ENCODE peak calls at places on chromosomes 6 and 20, in five cellular contexts. One of them, this sample, is unnamed.

GRCh38 chr6:447381-448165 is 56.0 kb downstream of the IRF4 start:
- DNase-seq in epithelial cell of esophagus: no peak
- DNase-seq in fibroblast of pulmonary artery: no peak
- DNase-seq in amygdala: no peak
- DNase-seq in stimulated activated naive CD4-positive, alpha-beta T cell: no peak
- DNase-seq in this sample: no peak

GRCh38 chr20:14553774-14554524 is 216.5 kb upstream of the FLRT3 start:
- DNase-seq in stimulated activated naive CD4-positive, alpha-beta T cell: no peak
- DNase-seq in epithelial cell of esophagus: no peak
- DNase-seq in fibroblast of pulmonary artery: peak
- DNase-seq in amygdala: no peak
- DNase-seq in this sample: no peak

GRCh38 chr6:89087881-89088280 is 7.3 kb downstream of the PNRC1 start:
- DNase-seq in fibroblast of pulmonary artery: peak
- DNase-seq in stimulated activated naive CD4-positive, alpha-beta T cell: no peak
- DNase-seq in epithelial cell of esophagus: no peak
- DNase-seq in amygdala: no peak
- DNase-seq in this sample: no peak

GRCh38 chr20:12177657-12178293 is 260.1 kb downstream of the BTBD3 start:
- DNase-seq in amygdala: no peak
- DNase-seq in fibroblast of pulmonary artery: no peak
- DNase-seq in epithelial cell of esophagus: no peak
- DNase-seq in stimulated activated naive CD4-positive, alpha-beta T cell: no peak
- DNase-seq in this sample: no peak

GRCh38 chr6:113329942-113330897 is 526.9 kb upstream of the MARCKS start:
- DNase-seq in fibroblast of pulmonary artery: no peak
- DNase-seq in amygdala: no peak
- DNase-seq in epithelial cell of esophagus: no peak
- DNase-seq in stimulated activated naive CD4-positive, alpha-beta T cell: no peak
- DNase-seq in this sample: no peak

GRCh38 chr6:90127589-90127988 is 169.1 kb downstream of the BACH2 start:
- DNase-seq in fibroblast of pulmonary artery: no peak
- DNase-seq in stimulated activated naive CD4-positive, alpha-beta T cell: no peak
- DNase-seq in amygdala: no peak
- DNase-seq in epithelial cell of esophagus: no peak
- DNase-seq in this sample: no peak

GRCh38 chr6:151493495-151494234 is at the start of gene CCDC170:
- DNase-seq in epithelial cell of esophagus: no peak
- DNase-seq in fibroblast of pulmonary artery: no peak
- DNase-seq in amygdala: no peak
- DNase-seq in stimulated activated naive CD4-positive, alpha-beta T cell: no peak
- DNase-seq in this sample: peak

GRCh38 chr6:38262609-38263008 is 377.1 kb downstream of the BTBD9 start:
- DNase-seq in stimulated activated naive CD4-positive, alpha-beta T cell: no peak
- DNase-seq in epithelial cell of esophagus: peak
- DNase-seq in amygdala: no peak
- DNase-seq in fibroblast of pulmonary artery: no peak
- DNase-seq in this sample: no peak

GRCh38 chr6:43744490-43744889 is 25.5 kb upstream of the VEGFA start:
- DNase-seq in stimulated activated naive CD4-positive, alpha-beta T cell: no peak
- DNase-seq in epithelial cell of esophagus: no peak
- DNase-seq in amygdala: no peak
- DNase-seq in fibroblast of pulmonary artery: no peak
- DNase-seq in this sample: peak

GRCh38 chr6:54719633-54720032 is 126.9 kb upstream of the FAM83B start:
- DNase-seq in stimulated activated naive CD4-positive, alpha-beta T cell: no peak
- DNase-seq in epithelial cell of esophagus: no peak
- DNase-seq in amygdala: no peak
- DNase-seq in fibroblast of pulmonary artery: no peak
- DNase-seq in this sample: no peak

GRCh38 chr6:44265003-44265842 is at the start of gene NFKBIE:
- DNase-seq in stimulated activated naive CD4-positive, alpha-beta T cell: peak
- DNase-seq in epithelial cell of esophagus: peak
- DNase-seq in fibroblast of pulmonary artery: peak
- DNase-seq in amygdala: peak
- DNase-seq in this sample: peak

GRCh38 chr6:156779206-156780116 is 2.3 kb downstream of the ARID1B start:
- DNase-seq in stimulated activated naive CD4-positive, alpha-beta T cell: peak
- DNase-seq in epithelial cell of esophagus: peak
- DNase-seq in fibroblast of pulmonary artery: no peak
- DNase-seq in amygdala: no peak
- DNase-seq in this sample: peak

GRCh38 chr20:63847374-63848002 is 13.8 kb upstream of the ABHD16B start:
- DNase-seq in fibroblast of pulmonary artery: no peak
- DNase-seq in epithelial cell of esophagus: no peak
- DNase-seq in stimulated activated naive CD4-positive, alpha-beta T cell: no peak
- DNase-seq in amygdala: no peak
- DNase-seq in this sample: peak

GRCh38 chr6:28597217-28597835 is 71.6 kb downstream of the GPX5 start:
- DNase-seq in amygdala: no peak
- DNase-seq in epithelial cell of esophagus: peak
- DNase-seq in stimulated activated naive CD4-positive, alpha-beta T cell: peak
- DNase-seq in fibroblast of pulmonary artery: peak
- DNase-seq in this sample: peak

GRCh38 chr20:46568570-46569129 is 18.2 kb upstream of the OCSTAMP start:
- DNase-seq in amygdala: peak
- DNase-seq in epithelial cell of esophagus: peak
- DNase-seq in stimulated activated naive CD4-positive, alpha-beta T cell: no peak
- DNase-seq in fibroblast of pulmonary artery: peak
- DNase-seq in this sample: no peak

GRCh38 chr20:60053813-60054190 is 95.6 kb downstream of the CDH26 start:
- DNase-seq in stimulated activated naive CD4-positive, alpha-beta T cell: no peak
- DNase-seq in epithelial cell of esophagus: no peak
- DNase-seq in fibroblast of pulmonary artery: no peak
- DNase-seq in amygdala: no peak
- DNase-seq in this sample: no peak

This sample was measured in iPS-NIHi11.